ENCODE peak calls at places on chromosomes 4 and X, in four cellular contexts. I is transverse colon, F is A549, N is upper lobe of left lung. G is an unnamed sample.

GRCh38 chr4:175346381-175346780 is 428.2 kb downstream of the ADAM29 start:
- DNase-seq in I (no peak), F (peak), N (no peak), G (no peak)

GRCh38 chr4:73436674-73437557 is 895 bp downstream of the AFP start:
- DNase-seq in F (no peak), I (no peak), N (no peak), G (no peak)

GRCh38 chr4:15239866-15240265 is 188.0 kb upstream of the C1QTNF7 start:
- DNase-seq in F (no peak), I (no peak), N (no peak), G (no peak)

GRCh38 chr4:1356181-1356998 is 9.4 kb downstream of the UVSSA start:
- DNase-seq in I (peak), F (peak), N (peak), G (peak)

GRCh38 chr4:10096201-10096975 is 20.2 kb downstream of the WDR1 start:
- DNase-seq in N (peak), I (peak), F (peak), G (peak)

GRCh38 chr4:150131581-150132228 is 53.5 kb downstream of the DCLK2 start:
- DNase-seq in N (no peak), I (no peak), F (peak), G (no peak)

GRCh38 chr4:43990968-43991367 is 457.6 kb downstream of the KCTD8 start:
- DNase-seq in F (no peak), I (no peak), N (no peak), G (no peak)

GRCh38 chrX:27555514-27555913 is 34.6 kb upstream of the DCAF8L2 start:
- DNase-seq in N (no peak), I (no peak), F (peak), G (no peak)

GRCh38 chr4:130147618-130148017 is 1051.7 kb downstream of the C4orf33 start:
- DNase-seq in I (no peak), N (no peak), F (no peak), G (no peak)

GRCh38 chr4:4849524-4850193 is 9.8 kb upstream of the MSX1 start:
- DNase-seq in I (no peak), N (no peak), F (no peak), G (no peak)

GRCh38 chr4:22385615-22386014 is 130.3 kb downstream of the ADGRA3 start:
- DNase-seq in N (no peak), F (peak), I (no peak), G (no peak)
- H3K27ac ChIP-seq in N (no peak), F (no peak), I (no peak), G (no peak)

DNA sequence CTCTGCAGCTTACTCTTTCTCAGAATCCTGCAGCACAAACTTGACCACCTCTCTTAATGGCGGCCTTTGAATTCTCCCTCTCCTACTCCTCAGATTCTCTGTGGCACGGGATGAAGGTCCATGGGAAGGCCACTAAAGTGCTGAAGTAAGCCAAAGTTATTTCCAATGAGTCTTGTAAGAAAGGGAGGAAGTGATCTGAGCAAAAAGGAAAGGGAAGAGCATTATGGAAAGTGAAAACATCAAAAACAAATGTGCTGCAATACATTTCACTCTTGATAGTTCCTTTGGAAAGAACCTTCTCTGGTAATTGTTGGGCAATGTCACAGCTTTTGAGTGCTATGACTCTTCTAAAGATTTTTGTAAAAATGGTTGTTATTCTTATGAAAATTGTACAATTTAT is 54.3 kb upstream of the CAMK2D start:
- DNase-seq in F (no peak), N (no peak), I (no peak), G (no peak)
- TF ChIP-seq EP300 in F (no peak), N (peak), I (no peak), G (no peak)

GRCh38 chrX:80334583-80334982 is 85.7 kb upstream of the TENT5D start:
- DNase-seq in I (no peak), N (no peak), F (no peak), G (no peak)

GRCh38 chrX:80331285-80331684 is 89.0 kb upstream of the TENT5D start:
- DNase-seq in F (no peak), I (no peak), N (no peak), G (no peak)

DNA sequence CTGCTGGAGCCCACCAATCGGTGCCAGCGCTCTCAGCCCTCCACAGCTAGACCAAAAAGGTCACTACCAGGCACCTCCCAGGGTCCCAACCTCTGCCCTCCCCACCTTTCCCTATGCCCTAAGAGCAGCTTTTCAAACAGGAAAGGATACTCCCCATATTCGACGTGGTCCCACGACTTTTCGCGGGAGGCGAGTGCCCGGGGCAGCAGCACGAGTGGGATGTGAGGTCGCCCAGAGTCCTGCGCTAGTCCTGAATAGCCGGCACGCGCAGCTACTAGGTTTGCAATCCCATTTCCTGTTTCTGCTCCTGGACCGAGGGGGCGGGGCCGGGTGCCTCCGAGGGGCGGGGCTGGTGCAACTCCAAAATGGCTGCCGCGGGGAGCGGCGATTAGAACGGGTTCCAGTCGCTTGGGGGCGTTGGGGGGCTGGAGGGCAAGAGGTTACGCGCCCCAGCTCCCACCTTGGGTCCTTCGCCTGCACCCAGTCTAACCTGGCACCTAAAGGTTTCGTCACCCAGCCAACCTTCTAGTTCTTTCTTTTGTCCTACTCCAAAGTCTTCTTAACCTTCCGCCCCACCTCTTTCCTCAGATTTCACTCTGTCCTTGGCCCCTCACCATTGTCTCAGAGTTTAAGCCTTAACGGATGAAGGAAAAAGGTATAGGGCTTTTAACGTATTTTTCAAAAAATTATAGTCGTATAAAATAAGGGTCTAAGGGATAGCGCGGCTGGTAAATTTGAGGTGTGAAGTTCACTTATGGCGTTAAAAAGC is 85.0 kb upstream of the TENT5D start:
- DNase-seq in N (peak), F (peak), I (peak), G (peak)
- H3K4me3 ChIP-seq in N (peak), F (peak), I (peak), G (peak)

GRCh38 chrX:29315931-29316330 is 728.7 kb downstream of the IL1RAPL1 start:
- DNase-seq in I (no peak), N (no peak), F (no peak), G (no peak)
- H3K27ac ChIP-seq in I (no peak), N (no peak), F (no peak), G (no peak)

DNA sequence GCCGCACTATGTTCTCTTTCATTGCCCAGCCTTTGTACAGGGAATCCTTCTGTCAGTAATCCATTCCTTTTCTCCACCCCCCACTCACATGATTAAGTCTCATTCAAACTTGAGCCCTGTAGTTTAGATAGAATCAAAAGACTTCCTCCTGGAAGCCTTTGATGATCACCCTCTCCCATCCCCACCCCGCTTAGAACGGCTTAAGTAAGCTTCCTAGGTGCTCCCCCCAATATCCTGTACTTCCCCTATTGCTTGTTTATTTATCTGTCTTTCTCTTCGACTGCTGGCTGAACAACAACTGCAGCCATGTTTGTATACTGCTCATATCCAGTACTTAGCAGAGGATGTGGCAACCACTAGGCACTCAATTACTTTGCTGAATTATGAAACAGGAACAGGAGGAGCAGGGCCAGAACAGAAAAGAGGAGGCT is 38.5 kb upstream of the GPC3 start:
- DNase-seq in N (no peak), I (no peak), F (no peak), G (no peak)
- TF ChIP-seq EP300 in N (no peak), I (no peak), F (no peak), G (no peak)

DNA sequence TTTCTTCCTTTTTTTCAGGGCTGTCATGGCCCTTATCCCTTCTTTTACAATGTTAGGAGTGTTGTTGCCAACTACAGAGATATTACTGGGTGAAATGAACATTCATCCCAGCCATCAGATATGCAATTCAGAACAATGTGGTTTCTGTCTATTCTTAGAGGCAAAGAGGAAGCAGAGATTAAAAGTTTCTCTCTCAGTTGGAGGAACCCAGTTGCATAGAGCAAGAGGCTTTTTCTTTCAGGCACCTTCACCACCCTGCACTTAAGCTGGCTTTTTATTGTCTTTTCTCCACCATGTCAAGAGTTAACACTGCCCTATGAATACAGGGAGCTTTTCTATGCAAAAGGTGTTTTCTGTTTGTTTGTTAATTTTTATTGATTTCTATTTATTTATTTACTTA is 1559.6 kb upstream of the IGFBP7 start:
- DNase-seq in F (no peak), I (no peak), N (no peak), G (no peak)
- H3K4me3 ChIP-seq in F (no peak), I (no peak), N (no peak), G (no peak)

GRCh38 chrX:69396916-69397315 is 107.2 kb upstream of the NALF2 start:
- DNase-seq in N (no peak), I (no peak), F (no peak), G (no peak)

GRCh38 chrX:69398881-69399280 is 105.2 kb upstream of the NALF2 start:
- DNase-seq in F (no peak), N (no peak), I (no peak), G (no peak)
- H3K27ac ChIP-seq in F (no peak), N (no peak), I (no peak), G (no peak)

GRCh38 chr4:26379837-26380236 is 59.0 kb downstream of the RBPJ start:
- DNase-seq in N (no peak), F (no peak), I (no peak), G (no peak)
- TF ChIP-seq EP300 in N (no peak), F (no peak), I (no peak), G (no peak)